ENCODE peak calls at places on chromosome X, in ten cellular contexts. Z, I, Y, V, J, G, N, F, Q and P are unnamed samples.

GRCh38 chrX:45771560-45772340 is 571.1 kb upstream of the DIPK2B start:
- DNase-seq in G (no peak), I (no peak), N (peak), Q (peak), F (peak), Z (peak), V (no peak), J (peak), Y (no peak), P (no peak)

GRCh38 chrX:9597361-9598035 is 132.6 kb downstream of the TBL1X start:
- DNase-seq in Q (no peak), V (no peak), N (peak), I (no peak), J (no peak), Y (no peak), G (no peak), F (no peak), Z (no peak), P (no peak)

GRCh38 chrX:10433296-10433965 is 187.0 kb downstream of the MID1 start:
- DNase-seq in F (no peak), N (no peak), V (no peak), G (no peak), Y (peak), I (no peak), Z (no peak), Q (no peak), J (no peak), P (no peak)

GRCh38 chrX:46831620-46832327 is 5.1 kb upstream of the RP2 start:
- DNase-seq in Y (no peak), I (no peak), Z (no peak), Q (no peak), J (no peak), V (no peak), G (no peak), F (no peak), N (peak), P (no peak)

GRCh38 chrX:18973527-18974192 is 10.3 kb downstream of the PHKA2 start:
- DNase-seq in Q (no peak), J (no peak), F (no peak), G (no peak), N (no peak), Y (peak), I (peak), V (no peak), Z (no peak), P (no peak)

GRCh38 chrX:68532828-68533227 is 34.0 kb downstream of the YIPF6 start:
- DNase-seq in N (peak), Q (no peak), I (no peak), F (no peak), Z (no peak), G (no peak), V (no peak), Y (no peak), J (no peak), P (no peak)

GRCh38 chrX:151384807-151385206 is 12.2 kb upstream of the VMA21 start:
- DNase-seq in F (no peak), Z (no peak), Q (no peak), N (no peak), J (no peak), Y (no peak), V (no peak), G (no peak), I (no peak), P (no peak)

GRCh38 chrX:39158801-39159657 is 357.8 kb downstream of the MID1IP1 start:
- DNase-seq in I (no peak), F (no peak), J (no peak), Z (no peak), Y (no peak), Q (peak), V (no peak), G (peak), N (no peak), P (no peak)